ENCODE peak calls at places on chromosomes 12 and 14, in five cellular contexts. Y, I, A, C and G are unnamed samples. For H3K27me3, the result is how much of the 10 kb centered on the place peaks cover.

GRCh38 chr14:60002819-60003492 is 83.0 kb downstream of the LRRC9 start:
- DNase-seq in A (no peak), Y (peak), I (no peak), C (no peak), G (no peak)

GRCh38 chr12:17540921-17541320 is 549.1 kb downstream of the RERGL start:
- DNase-seq in A (no peak), C (no peak), Y (no peak), I (no peak), G (no peak)

GRCh38 chr14:22981090-22982012 is 1.0 kb downstream of the AJUBA start:
- DNase-seq in I (no peak), Y (no peak), A (peak), C (no peak), G (no peak)

GRCh38 chr14:71960620-71961353 is 28.6 kb downstream of the RGS6 start:
- DNase-seq in A (no peak), C (no peak), I (no peak), Y (no peak), G (no peak)

GRCh38 chr12:132323171-132324010 is 6.0 kb downstream of the GALNT9 start:
- DNase-seq in Y (no peak), I (no peak), C (no peak), A (no peak), G (no peak)

GRCh38 chr14:36300337-36300736 is 20.1 kb downstream of the MBIP start:
- DNase-seq in Y (no peak), A (no peak), I (no peak), C (no peak), G (no peak)

GRCh38 chr12:69412655-69413054 is 53.1 kb downstream of the YEATS4 start:
- DNase-seq in A (no peak), C (no peak), I (no peak), Y (no peak), G (no peak)

GRCh38 chr14:30330452-30330851 is 228.5 kb upstream of the G2E3 start:
- DNase-seq in Y (no peak), A (no peak), C (no peak), I (peak), G (no peak)

GRCh38 chr12:96434107-96434506 is 33.9 kb upstream of the CDK17 start:
- DNase-seq in A (no peak), I (no peak), Y (no peak), C (no peak), G (peak)

GRCh38 chr12:120337730-120338129 is 10.2 kb upstream of the PLA2G1B start:
- DNase-seq in I (no peak), A (no peak), C (no peak), Y (no peak), G (no peak)

GRCh38 chr12:57204454-57204853 is 12.1 kb upstream of the NXPH4 start:
- DNase-seq in A (no peak), Y (no peak), I (no peak), C (no peak), G (no peak)

GRCh38 chr12:51921017-51921725 is 13.9 kb downstream of the ACVRL1 start:
- DNase-seq in A (no peak), C (no peak), Y (peak), I (no peak), G (peak)

GRCh38 chr14:23910081-23910875 is 43.3 kb upstream of the DHRS4 start:
- DNase-seq in I (peak), C (no peak), Y (no peak), A (no peak), G (peak)

GRCh38 chr14:96240641-96241040 is 15.4 kb upstream of the BDKRB1 start:
- DNase-seq in I (no peak), A (no peak), Y (no peak), C (no peak), G (no peak)

GRCh38 chr12:95004610-95005009 is 1.1 kb upstream of the NDUFA12 start:
- DNase-seq in Y (no peak), I (no peak), A (no peak), C (no peak), G (no peak)

GRCh38 chr14:54169254-54169924 is 212.8 kb upstream of the BMP4 start:
- DNase-seq in C (no peak), I (peak), A (no peak), Y (no peak), G (no peak)

GRCh38 chr14:77848031-77848430 is 48.1 kb downstream of the ADCK1 start:
- DNase-seq in C (no peak), I (no peak), Y (no peak), A (no peak), G (no peak)

GRCh38 chr12:58465418-58465817 is 454.9 kb downstream of the LRIG3 start:
- DNase-seq in A (no peak), I (no peak), C (no peak), Y (no peak), G (no peak)

GRCh38 chr12:41794341-41794740 is 350.3 kb downstream of the GXYLT1 start:
- DNase-seq in I (no peak), A (no peak), Y (no peak), C (no peak), G (no peak)

GRCh38 chr12:70754330-70754741 is 117.1 kb upstream of the PTPRB start:
- DNase-seq in C (no peak), Y (no peak), I (no peak), A (no peak), G (no peak)

GRCh38 chr12:63206494-63206893 is 55.5 kb upstream of the AVPR1A start:
- DNase-seq in A (no peak), C (no peak), I (no peak), Y (no peak), G (no peak)

GRCh38 chr12:46549527-46550265 is 177.1 kb upstream of the SLC38A2 start:
- DNase-seq in C (no peak), I (peak), Y (no peak), A (no peak), G (no peak)

GRCh38 chr14:75247939-75248338 is 30.7 kb upstream of the FOS start:
- DNase-seq in A (no peak), C (no peak), Y (no peak), I (no peak), G (no peak)

GRCh38 chr14:23478109-23478698 is 8.7 kb downstream of the NGDN start:
- DNase-seq in Y (no peak), I (peak), C (no peak), A (peak), G (peak)

GRCh38 chr12:122126342-122126635 is 47.7 kb downstream of the IL31 start:
- DNase-seq in Y (no peak), C (no peak), I (no peak), A (no peak), G (no peak)

GRCh38 chr14:24425704-24426103 is 3.8 kb downstream of the CBLN3 start:
- DNase-seq in A (no peak), Y (no peak), C (no peak), I (no peak), G (no peak)

GRCh38 chr12:57454566-57455373 is at the start of gene INHBE:
- DNase-seq in Y (peak), A (no peak), I (no peak), C (no peak), G (no peak)

GRCh38 chr14:64778114-64778754 is 74.0 kb downstream of the PLEKHG3 start:
- DNase-seq in A (peak), C (no peak), I (no peak), Y (no peak), G (no peak)

GRCh38 chr12:24821691-24822090 is 127.2 kb downstream of the BCAT1 start:
- DNase-seq in A (no peak), I (no peak), Y (no peak), C (no peak), G (no peak)

GRCh38 chr12:51941011-51941561 is 10.4 kb upstream of the ACVR1B start:
- DNase-seq in I (no peak), C (no peak), Y (no peak), A (no peak), G (no peak)

GRCh38 chr12:9920451-9920850 is 11.7 kb downstream of the CLEC2A start:
- DNase-seq in C (no peak), Y (no peak), A (no peak), I (no peak), G (no peak)

GRCh38 chr14:95018845-95019244 is 138.5 kb downstream of the DICER1 start:
- DNase-seq in C (no peak), I (no peak), Y (no peak), A (no peak), G (no peak)

GRCh38 chr12:112855375-112855774 is 51.4 kb upstream of the OAS1 start:
- DNase-seq in A (no peak), I (peak), Y (no peak), C (no peak), G (no peak)

GRCh38 chr14:89489796-89490506 is 72.9 kb upstream of the FOXN3 start:
- DNase-seq in C (no peak), A (no peak), I (no peak), Y (no peak), G (no peak)

DNA sequence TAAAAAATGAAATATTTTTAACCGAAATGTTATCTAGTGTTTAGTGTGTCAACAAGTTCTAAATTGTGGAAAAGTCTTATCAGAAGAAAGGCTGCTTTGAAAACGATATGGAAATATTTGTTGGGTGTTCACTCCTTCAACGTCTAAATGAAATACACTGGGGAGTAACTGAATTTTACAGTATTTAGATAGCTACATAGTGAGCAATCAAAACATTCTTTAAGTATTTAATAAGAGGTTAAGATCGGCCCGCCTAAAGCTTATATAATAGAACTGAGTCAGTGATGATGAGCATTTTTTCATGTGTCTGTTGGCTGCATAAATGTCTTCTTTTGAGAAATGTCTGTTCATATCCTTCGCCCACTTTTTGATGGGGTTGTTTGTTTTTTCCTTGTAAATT is 228.3 kb downstream of the RAD51B start:
- DNase-seq in Y (no peak), C (no peak), I (no peak), A (no peak), G (no peak)
- H3K4me3 ChIP-seq in Y (no peak), C (no peak), I (no peak), A (no peak), G (no peak)

GRCh38 chr12:101750152-101750551 is 10.9 kb upstream of the SYCP3 start:
- DNase-seq in C (no peak), A (no peak), Y (no peak), I (no peak), G (no peak)
- TF ChIP-seq POLR2A in C (no peak), A (no peak), Y (no peak), I (no peak), G (no peak)

GRCh38 chr12:54587315-54587821 is 1.1 kb downstream of the PPP1R1A start:
- DNase-seq in A (peak), Y (peak), C (no peak), I (no peak), G (no peak)
- H3K27me3 ChIP-seq in A (under half), Y (under half), C (under half), I (under half), G (under half)

GRCh38 chr12:115419145-115419646 is 735.2 kb upstream of the TBX3 start:
- DNase-seq in C (no peak), I (no peak), Y (no peak), A (no peak), G (no peak)
- H3K4me3 ChIP-seq in C (no peak), I (no peak), Y (no peak), A (no peak), G (no peak)

DNA sequence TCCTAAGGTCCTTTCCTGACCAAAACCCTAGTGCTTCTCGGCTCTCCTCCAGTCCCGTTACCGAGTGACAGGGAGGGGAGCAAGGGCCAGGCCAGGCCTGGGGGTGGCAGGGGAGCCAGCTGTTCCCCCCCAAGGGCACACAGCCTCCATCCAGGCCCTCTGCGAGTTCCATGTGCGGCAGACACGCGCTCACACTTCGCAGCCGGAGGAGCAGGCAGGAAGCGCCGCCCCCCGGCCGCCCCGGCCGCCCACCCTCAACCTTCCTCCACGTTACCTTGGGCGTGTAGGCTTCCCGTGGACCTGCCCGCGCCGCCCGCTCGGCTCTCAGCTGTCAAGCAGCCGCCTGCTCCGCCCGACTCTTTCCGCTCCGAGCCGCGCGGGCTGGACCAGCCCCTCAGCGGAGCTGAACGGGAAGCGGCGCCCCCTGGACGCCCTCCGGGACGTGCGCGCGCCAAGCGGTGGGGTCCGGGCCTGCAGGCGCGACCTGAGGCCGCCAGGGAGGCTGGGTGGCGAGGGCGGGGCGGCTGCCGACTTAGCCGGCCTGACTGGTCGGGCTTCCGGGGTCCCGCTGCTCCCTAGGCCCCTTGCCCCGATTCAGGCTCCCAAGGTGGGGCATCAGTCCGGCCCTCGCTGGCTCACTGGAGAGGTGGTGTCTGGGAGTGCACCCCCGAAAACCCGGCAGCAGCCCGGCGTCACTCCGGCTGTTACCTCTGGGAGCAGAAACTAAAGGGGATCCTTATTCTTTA is at the start of gene CRACR2A:
- DNase-seq in C (no peak), A (peak), Y (peak), I (peak), G (peak)
- TF ChIP-seq POLR2A in C (no peak), A (no peak), Y (no peak), I (peak), G (peak)

GRCh38 chr14:92690171-92691011 is 58.0 kb downstream of the LGMN start:
- DNase-seq in I (peak), C (no peak), Y (peak), A (no peak), G (peak)
- H3K27me3 ChIP-seq in I (under half), C (under half), Y (under half), A (under half), G (under half)